ENCODE peak calls at places on chromosomes 2 and 18, in eight cellular contexts. One of them, this sample, is unnamed.

GRCh38 chr2:15941970-15942710 is 1.8 kb downstream of the MYCN start:
- DNase-seq in suprapubic skin: no peak
- DNase-seq in HCT116: no peak
- DNase-seq in sigmoid colon: no peak
- DNase-seq in breast epithelium: no peak
- DNase-seq in GM12892: peak; percentile 26
- DNase-seq in prostate gland: no peak
- DNase-seq in K562: no peak
- DNase-seq in this sample: peak; percentile 16

GRCh38 chr2:21010813-21011439 is 32.9 kb downstream of the APOB start:
- DNase-seq in suprapubic skin: no peak
- DNase-seq in HCT116: no peak
- DNase-seq in sigmoid colon: no peak
- DNase-seq in breast epithelium: no peak
- DNase-seq in GM12892: no peak
- DNase-seq in prostate gland: no peak
- DNase-seq in K562: no peak
- DNase-seq in this sample: no peak

GRCh38 chr2:160367887-160368286 is 125.7 kb downstream of the RBMS1 start:
- DNase-seq in suprapubic skin: no peak
- DNase-seq in HCT116: no peak
- DNase-seq in sigmoid colon: no peak
- DNase-seq in breast epithelium: no peak
- DNase-seq in GM12892: no peak
- DNase-seq in prostate gland: peak; percentile 8
- DNase-seq in K562: no peak
- DNase-seq in this sample: peak; percentile 30

GRCh38 chr2:2325538-2325937 is 5.5 kb downstream of the MYT1L start:
- DNase-seq in suprapubic skin: no peak
- DNase-seq in HCT116: no peak
- DNase-seq in sigmoid colon: no peak
- DNase-seq in breast epithelium: no peak
- DNase-seq in GM12892: no peak
- DNase-seq in prostate gland: no peak
- DNase-seq in K562: no peak
- DNase-seq in this sample: no peak

GRCh38 chr2:14779252-14779651 is 146.7 kb downstream of the LRATD1 start:
- DNase-seq in suprapubic skin: no peak
- DNase-seq in HCT116: no peak
- DNase-seq in sigmoid colon: no peak
- DNase-seq in breast epithelium: no peak
- DNase-seq in GM12892: no peak
- DNase-seq in prostate gland: no peak
- DNase-seq in K562: no peak
- DNase-seq in this sample: no peak

GRCh38 chr18:31325051-31325450 is 7.1 kb downstream of the DSG1 start:
- DNase-seq in suprapubic skin: no peak
- DNase-seq in HCT116: no peak
- DNase-seq in sigmoid colon: no peak
- DNase-seq in breast epithelium: no peak
- DNase-seq in GM12892: no peak
- DNase-seq in prostate gland: no peak
- DNase-seq in K562: no peak
- DNase-seq in this sample: no peak

GRCh38 chr2:207129821-207130220 is 35.9 kb downstream of the KLF7 start:
- DNase-seq in suprapubic skin: no peak
- DNase-seq in HCT116: no peak
- DNase-seq in sigmoid colon: no peak
- DNase-seq in breast epithelium: no peak
- DNase-seq in GM12892: no peak
- DNase-seq in prostate gland: no peak
- DNase-seq in K562: no peak
- DNase-seq in this sample: no peak

GRCh38 chr2:222568866-222569265 is 87.0 kb downstream of the FARSB start:
- DNase-seq in suprapubic skin: no peak
- DNase-seq in HCT116: no peak
- DNase-seq in sigmoid colon: peak; percentile 85
- DNase-seq in breast epithelium: no peak
- DNase-seq in GM12892: no peak
- DNase-seq in prostate gland: peak; percentile 74
- DNase-seq in K562: no peak
- DNase-seq in this sample: no peak

GRCh38 chr2:218033590-218034496 is 31.0 kb upstream of the TNS1 start:
- DNase-seq in suprapubic skin: peak; percentile 79
- DNase-seq in HCT116: no peak
- DNase-seq in sigmoid colon: no peak
- DNase-seq in breast epithelium: no peak
- DNase-seq in GM12892: no peak
- DNase-seq in prostate gland: no peak
- DNase-seq in K562: no peak
- DNase-seq in this sample: no peak

GRCh38 chr18:48263913-48264506 is 145.2 kb downstream of the ZBTB7C start:
- DNase-seq in suprapubic skin: no peak
- DNase-seq in HCT116: no peak
- DNase-seq in sigmoid colon: no peak
- DNase-seq in breast epithelium: no peak
- DNase-seq in GM12892: no peak
- DNase-seq in prostate gland: no peak
- DNase-seq in K562: no peak
- DNase-seq in this sample: no peak

GRCh38 chr2:121491566-121491965 is 39.1 kb upstream of the RNU4ATAC start:
- DNase-seq in suprapubic skin: no peak
- DNase-seq in HCT116: no peak
- DNase-seq in sigmoid colon: no peak
- DNase-seq in breast epithelium: no peak
- DNase-seq in GM12892: no peak
- DNase-seq in prostate gland: no peak
- DNase-seq in K562: no peak
- DNase-seq in this sample: no peak

GRCh38 chr18:13453714-13454113 is 235.2 kb downstream of the LDLRAD4 start:
- DNase-seq in suprapubic skin: no peak
- DNase-seq in HCT116: no peak
- DNase-seq in sigmoid colon: peak; percentile 28
- DNase-seq in breast epithelium: no peak
- DNase-seq in GM12892: no peak
- DNase-seq in prostate gland: no peak
- DNase-seq in K562: no peak
- DNase-seq in this sample: no peak

GRCh38 chr2:233457356-233457755 is 103.1 kb downstream of the DGKD start:
- DNase-seq in suprapubic skin: no peak
- DNase-seq in HCT116: no peak
- DNase-seq in sigmoid colon: no peak
- DNase-seq in breast epithelium: no peak
- DNase-seq in GM12892: no peak
- DNase-seq in prostate gland: no peak
- DNase-seq in K562: no peak
- DNase-seq in this sample: no peak

GRCh38 chr18:68738572-68738971 is 23.7 kb upstream of the TMX3 start:
- DNase-seq in suprapubic skin: no peak
- DNase-seq in HCT116: no peak
- DNase-seq in sigmoid colon: no peak
- DNase-seq in breast epithelium: no peak
- DNase-seq in GM12892: no peak
- DNase-seq in prostate gland: no peak
- DNase-seq in K562: no peak
- DNase-seq in this sample: no peak

GRCh38 chr2:64439194-64439593 is 14.8 kb upstream of the LGALSL start:
- DNase-seq in suprapubic skin: no peak
- DNase-seq in HCT116: no peak
- DNase-seq in sigmoid colon: no peak
- DNase-seq in breast epithelium: no peak
- DNase-seq in GM12892: no peak
- DNase-seq in prostate gland: no peak
- DNase-seq in K562: no peak
- DNase-seq in this sample: no peak

GRCh38 chr2:100242416-100242815 is 79.9 kb downstream of the LONRF2 start:
- DNase-seq in suprapubic skin: peak; percentile 59
- DNase-seq in HCT116: no peak
- DNase-seq in sigmoid colon: no peak
- DNase-seq in breast epithelium: no peak
- DNase-seq in GM12892: no peak
- DNase-seq in prostate gland: no peak
- DNase-seq in K562: no peak
- DNase-seq in this sample: no peak

GRCh38 chr2:100244881-100245605 is 77.3 kb downstream of the LONRF2 start:
- DNase-seq in suprapubic skin: peak; percentile 24
- DNase-seq in HCT116: no peak
- DNase-seq in sigmoid colon: no peak
- DNase-seq in breast epithelium: no peak
- DNase-seq in GM12892: no peak
- DNase-seq in prostate gland: no peak
- DNase-seq in K562: no peak
- DNase-seq in this sample: no peak

GRCh38 chr2:100243671-100244030 is 78.7 kb downstream of the LONRF2 start:
- DNase-seq in suprapubic skin: peak; percentile 21
- DNase-seq in HCT116: no peak
- DNase-seq in sigmoid colon: no peak
- DNase-seq in breast epithelium: no peak
- DNase-seq in GM12892: no peak
- DNase-seq in prostate gland: no peak
- DNase-seq in K562: no peak
- DNase-seq in this sample: no peak

GRCh38 chr2:100241236-100241635 is 81.1 kb downstream of the LONRF2 start:
- DNase-seq in suprapubic skin: peak; percentile 38
- DNase-seq in HCT116: no peak
- DNase-seq in sigmoid colon: no peak
- DNase-seq in breast epithelium: no peak
- DNase-seq in GM12892: no peak
- DNase-seq in prostate gland: no peak
- DNase-seq in K562: no peak
- DNase-seq in this sample: no peak

GRCh38 chr2:100242891-100243670 is 79.2 kb downstream of the LONRF2 start:
- DNase-seq in suprapubic skin: peak; percentile 73
- DNase-seq in HCT116: peak; percentile 35
- DNase-seq in sigmoid colon: peak; percentile 84
- DNase-seq in breast epithelium: peak; percentile 39
- DNase-seq in GM12892: peak; percentile 42
- DNase-seq in prostate gland: peak; percentile 60
- DNase-seq in K562: peak; percentile 63
- DNase-seq in this sample: peak; percentile 61
- TF ChIP-seq POLR2AphosphoS5 in suprapubic skin: no peak
- TF ChIP-seq POLR2AphosphoS5 in HCT116: no peak
- TF ChIP-seq POLR2AphosphoS5 in sigmoid colon: no peak
- TF ChIP-seq POLR2AphosphoS5 in breast epithelium: no peak
- TF ChIP-seq POLR2AphosphoS5 in GM12892: no peak
- TF ChIP-seq POLR2AphosphoS5 in prostate gland: peak; percentile 36
- TF ChIP-seq POLR2AphosphoS5 in K562: no peak
- TF ChIP-seq POLR2AphosphoS5 in this sample: no peak

GRCh38 chr18:79950440-79951341 is 762 bp downstream of the SLC66A2 start:
- DNase-seq in suprapubic skin: peak; percentile 78
- DNase-seq in HCT116: no peak
- DNase-seq in sigmoid colon: peak; percentile 67
- DNase-seq in breast epithelium: no peak
- DNase-seq in GM12892: no peak
- DNase-seq in prostate gland: no peak
- DNase-seq in K562: peak; percentile 22
- DNase-seq in this sample: peak; percentile 59
- TF ChIP-seq POLR2A in suprapubic skin: no peak
- TF ChIP-seq POLR2A in HCT116: no peak
- TF ChIP-seq POLR2A in sigmoid colon: no peak
- TF ChIP-seq POLR2A in breast epithelium: no peak
- TF ChIP-seq POLR2A in GM12892: no peak
- TF ChIP-seq POLR2A in prostate gland: peak; percentile 53
- TF ChIP-seq POLR2A in K562: no peak
- TF ChIP-seq POLR2A in this sample: peak; percentile 55

DNA sequence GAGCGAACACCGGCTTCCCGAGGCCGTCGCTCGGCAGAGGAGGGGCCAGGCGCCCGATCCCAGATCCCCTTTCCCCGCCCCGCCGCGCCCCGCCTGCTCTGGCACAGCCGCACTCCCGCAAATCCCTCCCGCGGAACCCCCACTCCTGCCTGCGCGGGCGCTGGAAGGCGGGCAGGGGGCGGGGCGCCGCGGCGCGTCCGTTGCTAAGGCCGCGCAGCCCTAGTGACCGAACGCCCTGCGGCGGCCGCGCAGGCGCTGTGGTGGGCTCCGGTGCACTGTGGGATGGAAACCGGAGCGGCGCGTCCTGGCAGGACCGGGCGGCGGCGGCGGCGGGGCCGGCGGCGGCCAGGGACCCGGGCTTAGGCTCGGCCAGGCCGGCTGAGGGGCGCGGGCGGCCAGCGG is at the start of gene TRAF3IP1:
- DNase-seq in suprapubic skin: peak; percentile 94
- DNase-seq in HCT116: peak; percentile 77
- DNase-seq in sigmoid colon: peak; percentile 97
- DNase-seq in breast epithelium: peak; percentile 90
- DNase-seq in GM12892: peak; percentile 97
- DNase-seq in prostate gland: peak; percentile 93
- DNase-seq in K562: peak; percentile 95
- DNase-seq in this sample: peak; percentile 96
- TF ChIP-seq POLR2AphosphoS5 in suprapubic skin: no peak
- TF ChIP-seq POLR2AphosphoS5 in HCT116: peak; percentile 30
- TF ChIP-seq POLR2AphosphoS5 in sigmoid colon: peak; percentile 65
- TF ChIP-seq POLR2AphosphoS5 in breast epithelium: peak; percentile 44
- TF ChIP-seq POLR2AphosphoS5 in GM12892: no peak
- TF ChIP-seq POLR2AphosphoS5 in prostate gland: no peak
- TF ChIP-seq POLR2AphosphoS5 in K562: no peak
- TF ChIP-seq POLR2AphosphoS5 in this sample: peak; percentile 43

GRCh38 chr2:170498559-170498958 is 216.6 kb upstream of the SP5 start:
- DNase-seq in suprapubic skin: no peak
- DNase-seq in HCT116: no peak
- DNase-seq in sigmoid colon: no peak
- DNase-seq in breast epithelium: no peak
- DNase-seq in GM12892: no peak
- DNase-seq in prostate gland: no peak
- DNase-seq in K562: no peak
- DNase-seq in this sample: no peak

GRCh38 chr2:170500104-170500503 is 215.0 kb upstream of the SP5 start:
- DNase-seq in suprapubic skin: no peak
- DNase-seq in HCT116: no peak
- DNase-seq in sigmoid colon: no peak
- DNase-seq in breast epithelium: no peak
- DNase-seq in GM12892: no peak
- DNase-seq in prostate gland: no peak
- DNase-seq in K562: no peak
- DNase-seq in this sample: no peak

GRCh38 chr2:170502400-170503135 is 212.6 kb upstream of the SP5 start:
- DNase-seq in suprapubic skin: no peak
- DNase-seq in HCT116: no peak
- DNase-seq in sigmoid colon: no peak
- DNase-seq in breast epithelium: no peak
- DNase-seq in GM12892: no peak
- DNase-seq in prostate gland: no peak
- DNase-seq in K562: no peak
- DNase-seq in this sample: no peak

GRCh38 chr2:170503563-170503962 is 211.6 kb upstream of the SP5 start:
- DNase-seq in suprapubic skin: no peak
- DNase-seq in HCT116: no peak
- DNase-seq in sigmoid colon: no peak
- DNase-seq in breast epithelium: no peak
- DNase-seq in GM12892: no peak
- DNase-seq in prostate gland: no peak
- DNase-seq in K562: no peak
- DNase-seq in this sample: no peak

DNA sequence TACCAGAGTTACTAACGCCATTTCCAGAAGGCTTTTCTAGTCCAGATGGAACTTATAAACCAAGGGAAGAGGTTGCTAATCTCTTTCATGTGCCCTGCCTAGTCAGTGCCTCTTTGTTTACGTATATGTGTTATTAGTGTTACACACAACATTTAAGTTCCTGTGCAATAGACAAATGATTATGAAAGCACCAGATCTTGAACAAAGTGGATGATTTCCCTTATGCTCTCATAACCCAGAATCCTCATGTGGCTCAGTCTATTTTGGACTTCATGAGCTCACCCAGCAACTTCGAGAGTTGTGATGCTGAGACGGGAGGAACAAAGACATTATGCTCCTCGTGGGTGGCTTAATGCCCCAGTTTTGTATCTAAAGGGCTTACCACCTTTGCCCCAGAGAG is 214.4 kb upstream of the SP5 start:
- DNase-seq in suprapubic skin: no peak
- DNase-seq in HCT116: no peak
- DNase-seq in sigmoid colon: no peak
- DNase-seq in breast epithelium: no peak
- DNase-seq in GM12892: no peak
- DNase-seq in prostate gland: no peak
- DNase-seq in K562: no peak
- DNase-seq in this sample: no peak
- TF ChIP-seq POLR2A in suprapubic skin: no peak
- TF ChIP-seq POLR2A in HCT116: no peak
- TF ChIP-seq POLR2A in sigmoid colon: no peak
- TF ChIP-seq POLR2A in breast epithelium: no peak
- TF ChIP-seq POLR2A in GM12892: no peak
- TF ChIP-seq POLR2A in prostate gland: no peak
- TF ChIP-seq POLR2A in K562: no peak
- TF ChIP-seq POLR2A in this sample: no peak

This sample was measured in transverse colon.